ENCODE peak calls at places on chromosome 5, in six cellular contexts. X is BJ; W is activated CD8-positive, alpha-beta T cell treated with anti-CD3 and anti-CD28 coated beads for 36 hours; D is WTC11; P is GDM1; C is NCI-H1105. G is an unnamed sample.

GRCh38 chr5:115859378-115859777 is 17.6 kb downstream of the AP3S1 start:
- DNase-seq in D (no peak), W (no peak), C (no peak), P (no peak), X (no peak), G (no peak)

GRCh38 chr5:159310492-159310891 is 19.8 kb downstream of the IL12B start:
- DNase-seq in D (peak; percentile 70), C (no peak), X (no peak), P (no peak), W (peak; percentile 37), G (no peak)

GRCh38 chr5:97297063-97297715 is 114.1 kb upstream of the RIOK2 start:
- DNase-seq in C (peak; percentile 8), X (no peak), D (peak; percentile 69), W (peak; percentile 27), P (no peak), G (no peak)

GRCh38 chr5:31617867-31618266 is 21.1 kb upstream of the PDZD2 start:
- DNase-seq in P (no peak), X (no peak), C (no peak), W (no peak), D (no peak), G (no peak)

GRCh38 chr5:176658817-176659216 is 11.5 kb downstream of the TSPAN17 start:
- DNase-seq in P (peak; percentile 15), C (no peak), W (peak; percentile 34), X (no peak), D (no peak), G (no peak)

GRCh38 chr5:98458004-98458403 is 315.5 kb upstream of the RGMB start:
- DNase-seq in D (no peak), W (no peak), P (no peak), X (no peak), C (no peak), G (no peak)

GRCh38 chr5:57499262-57500050 is 16.8 kb upstream of the ACTBL2 start:
- DNase-seq in C (no peak), X (no peak), D (peak; percentile 29), W (peak; percentile 16), P (no peak), G (no peak)

GRCh38 chr5:17896605-17897004 is 262.3 kb downstream of the TAF11L14 start:
- DNase-seq in P (no peak), C (no peak), W (no peak), X (no peak), D (no peak), G (no peak)

GRCh38 chr5:55935371-55935770 is 59.4 kb downstream of the IL6ST start:
- DNase-seq in D (no peak), C (no peak), X (no peak), P (no peak), W (no peak), G (no peak)

GRCh38 chr5:343461-344401 is 22.2 kb downstream of the AHRR start:
- DNase-seq in C (no peak), W (peak; percentile 67), D (peak; percentile 77), P (no peak), X (no peak), G (peak; percentile 81)

GRCh38 chr5:181199881-181200282 is 5.1 kb downstream of the TRIM7 start:
- DNase-seq in P (no peak), C (no peak), W (no peak), X (no peak), D (no peak), G (no peak)

GRCh38 chr5:59034498-59035186 is 451.8 kb downstream of the RAB3C start:
- DNase-seq in W (peak; percentile 38), X (no peak), C (no peak), P (peak; percentile 4), D (no peak), G (no peak)

GRCh38 chr5:45225571-45226031 is 416.9 kb downstream of the MRPS30 start:
- DNase-seq in W (no peak), X (no peak), P (no peak), D (peak; percentile 28), C (no peak), G (no peak)

GRCh38 chr5:178348356-178349146 is 115.9 kb upstream of the PHYKPL start:
- DNase-seq in C (no peak), W (no peak), P (no peak), D (no peak), X (no peak), G (no peak)

GRCh38 chr5:42583322-42583721 is 160.1 kb downstream of the GHR start:
- DNase-seq in P (no peak), D (peak; percentile 58), C (peak; percentile 23), W (peak; percentile 39), X (no peak), G (peak; percentile 18)

GRCh38 chr5:158895573-158895972 is 204.1 kb downstream of the EBF1 start:
- DNase-seq in P (no peak), X (no peak), W (no peak), C (no peak), D (no peak), G (no peak)

GRCh38 chr5:138654281-138654867 is 79.2 kb upstream of the HSPA9 start:
- DNase-seq in D (no peak), W (peak; percentile 92), P (peak; percentile 50), X (no peak), C (no peak), G (no peak)

GRCh38 chr5:150523472-150524350 is 15.8 kb downstream of the NDST1 start:
- DNase-seq in X (no peak), P (peak; percentile 39), C (no peak), W (peak; percentile 35), D (peak; percentile 48), G (no peak)

GRCh38 chr5:167897371-167897770 is 394.1 kb upstream of the WWC1 start:
- DNase-seq in X (no peak), P (no peak), C (no peak), W (no peak), D (no peak), G (no peak)

GRCh38 chr5:87850843-87851242 is 417.8 kb downstream of the TMEM161B start:
- DNase-seq in W (no peak), P (no peak), C (peak; percentile 53), D (no peak), X (no peak), G (no peak)

GRCh38 chr5:53368516-53368915 is 111.9 kb upstream of the FST start:
- DNase-seq in W (no peak), D (no peak), P (no peak), X (no peak), C (no peak), G (no peak)

GRCh38 chr5:76807296-76807695 is 11.5 kb upstream of the F2RL1 start:
- DNase-seq in P (no peak), X (no peak), D (no peak), C (no peak), W (no peak), G (no peak)

GRCh38 chr5:113067635-113068344 is 91.2 kb downstream of the DCP2 start:
- DNase-seq in C (no peak), X (no peak), D (no peak), W (no peak), P (no peak), G (peak; percentile 59)

GRCh38 chr5:87079219-87079618 is 188.5 kb upstream of the RASA1 start:
- DNase-seq in P (peak; percentile 52), C (no peak), X (no peak), W (peak; percentile 14), D (no peak), G (no peak)

GRCh38 chr5:163595851-163596399 is 90.5 kb downstream of the MAT2B start:
- DNase-seq in C (no peak), P (no peak), W (no peak), X (no peak), D (no peak), G (no peak)